ENCODE peak calls at places on chromosome 15, in four cellular contexts. M is vagina, K is HCT116, B is K562. L is an unnamed sample. For H3K36me3, the result is how much of the 10 kb centered on the place peaks cover.

GRCh38 chr15:85614059-85614458 is 180.7 kb downstream of the KLHL25 start:
- DNase-seq in K (no peak), B (no peak), M (no peak), L (no peak)

GRCh38 chr15:84828433-84828908 is 11.3 kb downstream of the ALPK3 start:
- DNase-seq in B (no peak), K (no peak), M (no peak), L (no peak)

GRCh38 chr15:38593523-38593922 is 28.9 kb upstream of the RASGRP1 start:
- DNase-seq in M (no peak), B (no peak), K (no peak), L (no peak)

GRCh38 chr15:73632670-73633058 is 525 bp downstream of the NPTN start:
- DNase-seq in M (no peak), K (no peak), B (no peak), L (no peak)

GRCh38 chr15:95450413-95450812 is 880.1 kb upstream of the NR2F2 start:
- DNase-seq in B (no peak), M (no peak), K (no peak), L (no peak)

GRCh38 chr15:46080018-46080417 is 445.2 kb downstream of the SQOR start:
- DNase-seq in B (no peak), M (no peak), K (no peak), L (no peak)

GRCh38 chr15:76056931-76057330 is 2.9 kb upstream of the TMEM266 start:
- DNase-seq in M (no peak), K (no peak), B (no peak), L (no peak)

GRCh38 chr15:96264801-96265515 is 65.5 kb upstream of the NR2F2 start:
- DNase-seq in B (peak), M (no peak), K (peak), L (no peak)

GRCh38 chr15:71008250-71008870 is 106.9 kb upstream of the THSD4 start:
- DNase-seq in M (no peak), B (no peak), K (no peak), L (no peak)

GRCh38 chr15:70323111-70323851 is 225.6 kb upstream of the TLE3 start:
- DNase-seq in B (no peak), K (no peak), M (no peak), L (peak)

GRCh38 chr15:42024303-42024702 is 3.5 kb upstream of the PLA2G4E start:
- DNase-seq in K (no peak), B (no peak), M (no peak), L (no peak)
- H3K36me3 ChIP-seq in K (under half), B (under half), M (under half), L (under half)

GRCh38 chr15:39976291-39977274 is 42.7 kb downstream of the EIF2AK4 start:
- DNase-seq in M (no peak), B (no peak), K (no peak), L (peak)
- TF ChIP-seq POLR2AphosphoS5 in M (no peak), B (no peak), K (no peak), L (peak)

GRCh38 chr15:54564142-54564541 is 585.9 kb downstream of the UNC13C start:
- DNase-seq in B (no peak), K (no peak), M (no peak), L (no peak)
- H3K27ac ChIP-seq in B (no peak), K (no peak), M (no peak), L (no peak)

GRCh38 chr15:49137861-49138260 is 17.5 kb downstream of the COPS2 start:
- DNase-seq in B (no peak), M (no peak), K (no peak), L (no peak)

GRCh38 chr15:49135342-49135857 is 20.0 kb downstream of the COPS2 start:
- DNase-seq in K (no peak), M (no peak), B (no peak), L (no peak)

GRCh38 chr15:49135893-49136292 is 19.5 kb downstream of the COPS2 start:
- DNase-seq in B (no peak), M (no peak), K (no peak), L (no peak)

GRCh38 chr15:49131403-49131802 is 24.0 kb downstream of the COPS2 start:
- DNase-seq in M (no peak), K (no peak), B (no peak), L (no peak)

DNA sequence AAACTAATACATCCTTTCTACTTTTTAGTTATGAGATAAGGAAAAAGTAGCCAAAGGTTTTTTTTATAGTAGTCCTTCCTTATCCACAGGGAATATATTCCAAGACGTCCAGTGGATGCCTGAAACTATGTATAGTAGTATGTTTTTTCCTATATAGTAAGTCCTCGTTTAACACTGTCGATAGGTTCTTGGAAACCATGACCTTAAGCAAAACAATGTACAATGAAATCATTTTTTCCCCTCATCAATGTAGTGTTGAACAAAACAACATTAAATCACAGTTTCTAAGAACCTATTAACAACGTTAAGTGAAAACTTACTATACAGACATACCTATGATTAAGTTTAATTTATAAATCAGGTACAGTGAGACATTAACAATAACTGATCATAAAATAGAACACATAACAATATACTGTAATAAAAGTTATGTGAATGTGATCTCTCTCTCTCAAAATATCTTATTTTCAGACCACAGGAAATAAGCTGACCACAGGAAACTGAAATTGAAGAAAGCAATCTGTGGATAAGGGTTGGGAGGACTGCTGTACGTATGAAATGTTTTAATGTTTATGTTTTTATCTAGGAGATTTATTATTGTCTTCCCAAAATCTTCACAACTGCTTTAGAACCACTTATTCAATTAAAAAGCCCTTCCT is 20.6 kb downstream of the COPS2 start:
- DNase-seq in K (no peak), B (no peak), M (no peak), L (no peak)
- H3K36me3 ChIP-seq in K (under half), B (half or more), M (half or more), L (under half)

GRCh38 chr15:35963316-35963715 is 417.4 kb upstream of the DPH6 start:
- DNase-seq in B (no peak), M (no peak), K (no peak), L (no peak)
- TF ChIP-seq POLR2AphosphoS5 in B (no peak), M (no peak), K (no peak), L (no peak)

GRCh38 chr15:90086868-90087268 is 15.4 kb downstream of the IDH2 start:
- DNase-seq in M (no peak), B (peak), K (no peak), L (no peak)
- H3K27ac ChIP-seq in M (no peak), B (no peak), K (no peak), L (no peak)

GRCh38 chr15:90948506-90948905 is 6.2 kb upstream of the RCCD1 start:
- DNase-seq in K (no peak), M (no peak), B (no peak), L (no peak)
- H3K36me3 ChIP-seq in K (under half), M (half or more), B (half or more), L (under half)

DNA sequence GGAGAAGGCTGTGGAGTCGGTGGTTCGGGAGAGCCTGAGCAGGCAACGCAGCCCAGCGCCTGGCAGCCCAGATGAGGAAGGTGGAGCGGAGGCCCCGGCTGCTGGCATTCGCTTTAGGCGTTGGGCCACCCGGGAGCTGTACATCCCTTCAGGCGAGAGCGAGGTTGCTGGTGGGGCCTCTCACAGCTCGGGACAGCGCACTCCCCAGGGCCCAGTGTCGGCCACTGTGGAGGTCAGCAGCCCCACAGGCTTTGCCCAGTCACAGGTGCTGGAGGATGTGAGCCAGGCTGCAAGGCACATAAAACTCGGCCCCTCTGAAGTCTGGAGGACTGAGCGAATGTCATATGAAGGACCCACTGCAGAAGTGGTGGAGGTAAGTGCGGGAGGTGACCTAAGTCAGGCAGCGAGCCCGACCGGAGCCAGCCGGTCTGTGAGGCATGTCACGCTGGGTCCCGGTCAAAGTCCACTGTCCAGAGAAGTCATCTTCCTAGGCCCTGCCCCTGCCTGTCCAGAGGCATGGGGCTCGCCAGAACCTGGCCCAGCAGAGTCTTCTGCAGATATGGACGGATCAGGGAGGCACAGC is 26.7 kb downstream of the SYNM start:
- DNase-seq in K (no peak), B (no peak), M (peak), L (peak)
- TF ChIP-seq POLR2AphosphoS5 in K (no peak), B (no peak), M (no peak), L (no peak)

L was measured in breast epithelium.